ENCODE peak calls at places on chromosomes 12 and 14, in ten cellular contexts. K is osteoblast, S is left lung, N is ovary, Q is lower lobe of right lung, A is IMR-90, F is uterus, L is pancreas, C is lung, J is adrenal gland. D is an unnamed sample.

GRCh38 chr12:28443337-28443736 is 253.1 kb downstream of the CCDC91 start:
- DNase-seq in F (no peak), N (no peak), J (no peak), K (no peak), A (no peak), Q (no peak), S (no peak), L (no peak), C (no peak), D (no peak)

GRCh38 chr14:96011609-96012008 is 27.6 kb upstream of the C14orf132 start:
- DNase-seq in K (no peak), N (no peak), F (no peak), L (no peak), J (no peak), S (no peak), Q (no peak), C (no peak), A (no peak), D (no peak)

GRCh38 chr14:23454445-23454856 is 15.1 kb upstream of the NGDN start:
- DNase-seq in J (no peak), F (no peak), K (no peak), N (no peak), S (no peak), C (no peak), Q (no peak), A (no peak), L (no peak), D (no peak)

GRCh38 chr14:100119251-100119650 is 40.2 kb downstream of the DEGS2 start:
- DNase-seq in N (no peak), L (no peak), K (peak; percentile 42), S (no peak), Q (no peak), J (no peak), F (no peak), A (no peak), C (no peak), D (no peak)

GRCh38 chr12:98470469-98471082 is 44.8 kb upstream of the TMPO start:
- DNase-seq in K (peak; percentile 14), C (no peak), S (no peak), Q (no peak), L (no peak), J (peak; percentile 42), F (no peak), N (no peak), A (no peak), D (peak; percentile 24)

GRCh38 chr12:47307680-47308399 is 228.1 kb upstream of the AMIGO2 start:
- DNase-seq in Q (no peak), K (peak; percentile 50), C (peak; percentile 40), A (peak; percentile 73), S (no peak), L (peak; percentile 44), N (no peak), F (no peak), J (peak; percentile 55), D (peak; percentile 82)

GRCh38 chr14:104596451-104596918 is 8.1 kb downstream of the TMEM179 start:
- DNase-seq in A (no peak), N (no peak), S (peak; percentile 57), K (peak; percentile 78), F (no peak), J (no peak), L (no peak), C (no peak), Q (no peak), D (no peak)

GRCh38 chr12:53696285-53696654 is 20.4 kb upstream of the ATP5MC2 start:
- DNase-seq in Q (peak; percentile 57), S (no peak), K (peak; percentile 98), N (no peak), C (peak; percentile 86), L (peak; percentile 65), A (peak; percentile 85), J (peak; percentile 67), F (peak; percentile 57), D (peak; percentile 96)

GRCh38 chr14:90535556-90535930 is 138.7 kb downstream of the CALM1 start:
- DNase-seq in Q (peak; percentile 38), L (no peak), N (no peak), J (no peak), C (no peak), S (no peak), F (no peak), K (no peak), A (no peak), D (no peak)

GRCh38 chr14:90534091-90534837 is 137.4 kb downstream of the CALM1 start:
- DNase-seq in K (peak; percentile 87), C (no peak), F (no peak), Q (peak; percentile 55), S (no peak), N (no peak), L (no peak), A (peak; percentile 22), J (no peak), D (no peak)

GRCh38 chr14:90536511-90537191 is 139.8 kb downstream of the CALM1 start:
- DNase-seq in N (no peak), C (no peak), S (no peak), A (no peak), K (no peak), L (no peak), Q (peak; percentile 43), F (no peak), J (no peak), D (no peak)

GRCh38 chr14:90534838-90535555 is 138.2 kb downstream of the CALM1 start:
- DNase-seq in L (no peak), A (no peak), C (no peak), F (no peak), J (no peak), Q (peak; percentile 44), N (no peak), S (no peak), K (no peak), D (no peak)

GRCh38 chr14:90536092-90536491 is 139.3 kb downstream of the CALM1 start:
- DNase-seq in N (peak; percentile 56), F (no peak), J (no peak), S (no peak), A (no peak), K (no peak), C (no peak), Q (peak; percentile 51), L (no peak), D (no peak)
- H3K27ac ChIP-seq in N (no peak overlapping the region), F (no peak overlapping the region), J (no peak overlapping the region), S (no peak overlapping the region), A (no peak overlapping the region), K (no peak overlapping the region), C (no peak overlapping the region), Q (no peak overlapping the region), L (no peak overlapping the region), D (no peak overlapping the region)

GRCh38 chr14:69658664-69659261 is 47.4 kb downstream of the SUSD6 start:
- DNase-seq in F (no peak), L (no peak), N (no peak), A (peak; percentile 39), S (no peak), Q (no peak), K (no peak), J (no peak), C (no peak), D (no peak)

GRCh38 chr14:69660344-69661193 is 49.2 kb downstream of the SUSD6 start:
- DNase-seq in L (no peak), C (no peak), K (no peak), N (no peak), Q (no peak), J (no peak), S (no peak), A (no peak), F (no peak), D (no peak)

GRCh38 chr14:69661194-69661537 is 49.8 kb downstream of the SUSD6 start:
- DNase-seq in F (no peak), N (no peak), L (no peak), S (no peak), J (no peak), K (no peak), Q (no peak), A (no peak), C (no peak), D (no peak)

GRCh38 chr14:69654109-69654508 is 42.7 kb downstream of the SUSD6 start:
- DNase-seq in C (no peak), N (no peak), Q (no peak), J (no peak), A (no peak), L (no peak), F (no peak), K (no peak), S (no peak), D (no peak)

DNA sequence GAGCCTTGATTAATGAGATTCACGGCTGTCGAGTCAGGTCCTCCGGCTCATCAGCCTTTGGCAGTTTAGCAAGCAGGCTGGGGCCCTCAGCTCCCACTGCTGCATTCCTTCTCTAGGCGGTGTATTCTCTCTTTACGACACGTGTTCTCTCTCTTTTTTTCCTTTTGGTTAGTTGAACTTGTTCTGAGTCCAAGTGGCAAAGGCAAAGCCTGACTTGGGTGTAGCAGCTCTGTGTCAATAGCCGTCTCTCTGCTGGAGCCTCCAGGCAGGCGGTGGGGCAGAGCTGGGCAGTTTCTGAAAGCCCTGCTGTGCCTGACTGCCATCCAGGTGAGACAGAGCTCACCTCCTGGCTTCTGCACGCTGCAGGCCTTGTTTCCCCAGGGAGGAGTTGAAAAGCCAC is 46.6 kb downstream of the SUSD6 start:
- DNase-seq in S (no peak), K (peak; percentile 32), L (peak; percentile 52), Q (peak; percentile 74), A (peak; percentile 42), F (no peak), C (peak; percentile 61), J (no peak), N (no peak), D (peak; percentile 77)
- H3K4me1 ChIP-seq in S (peaks cover 38% of the 10 kb centered on the region), K (peaks cover 15% of the 10 kb centered on the region), L (peaks cover 36% of the 10 kb centered on the region), Q (peaks cover 84% of the 10 kb centered on the region), A (peaks cover 25% of the 10 kb centered on the region), F (peaks cover 2% of the 10 kb centered on the region), C (peaks cover 34% of the 10 kb centered on the region), J (peaks cover 28% of the 10 kb centered on the region), N (peaks cover 22% of the 10 kb centered on the region), D (peaks cover 12% of the 10 kb centered on the region)

GRCh38 chr14:103434868-103435442 is 49.7 kb downstream of the MARK3 start:
- DNase-seq in C (no peak), N (no peak), S (no peak), F (no peak), L (no peak), Q (no peak), J (no peak), K (no peak), A (no peak), D (no peak)

GRCh38 chr14:103436533-103436932 is 51.3 kb downstream of the MARK3 start:
- DNase-seq in S (no peak), F (no peak), A (peak; percentile 66), K (no peak), N (no peak), C (no peak), J (no peak), L (no peak), Q (no peak), D (no peak)

GRCh38 chr14:103428732-103429556 is 43.7 kb downstream of the MARK3 start:
- DNase-seq in K (no peak), Q (no peak), L (no peak), A (no peak), F (no peak), J (no peak), N (no peak), C (no peak), S (no peak), D (no peak)

GRCh38 chr14:103433902-103434563 is 48.8 kb downstream of the MARK3 start:
- DNase-seq in C (no peak), L (no peak), A (no peak), J (no peak), Q (no peak), N (no peak), F (no peak), S (no peak), K (no peak), D (no peak)

GRCh38 chr14:103432627-103433026 is 47.4 kb downstream of the MARK3 start:
- DNase-seq in F (no peak), Q (no peak), K (no peak), J (no peak), C (no peak), A (no peak), L (no peak), S (no peak), N (no peak), D (no peak)
- H3K27ac ChIP-seq in F (no peak overlapping the region), Q (no peak overlapping the region), K (no peak overlapping the region), J (no peak overlapping the region), C (no peak overlapping the region), A (no peak overlapping the region), L (no peak overlapping the region), S (no peak overlapping the region), N (no peak overlapping the region), D (no peak overlapping the region)

GRCh38 chr14:54487771-54488170 is 1.0 kb downstream of the GMFB start:
- DNase-seq in S (no peak), N (no peak), F (no peak), J (no peak), L (no peak), K (peak; percentile 91), A (peak; percentile 53), Q (no peak), C (no peak), D (peak; percentile 22)

GRCh38 chr14:54488646-54489317 is at the start of gene GMFB:
- DNase-seq in N (peak; percentile 91), K (peak; percentile 96), F (peak; percentile 91), L (peak; percentile 93), S (peak; percentile 97), C (peak; percentile 91), Q (peak; percentile 95), J (peak; percentile 95), A (peak; percentile 91), D (peak; percentile 94)

GRCh38 chr14:54486685-54487084 is 2.1 kb downstream of the GMFB start:
- DNase-seq in C (no peak), Q (no peak), J (no peak), S (no peak), L (no peak), N (no peak), K (no peak), A (no peak), F (no peak), D (no peak)

GRCh38 chr14:54489318-54489683 is 521 bp upstream of the GMFB start:
- DNase-seq in A (no peak), Q (no peak), L (no peak), S (no peak), F (no peak), J (no peak), C (no peak), K (no peak), N (no peak), D (no peak)

GRCh38 chr14:54488318-54488645 is 498 bp downstream of the GMFB start:
- DNase-seq in L (no peak), Q (no peak), F (no peak), S (no peak), A (no peak), C (no peak), K (no peak), N (no peak), J (no peak), D (no peak)
- H3K4me1 ChIP-seq in L (peaks cover 5% of the 10 kb centered on the region), Q (peaks cover 52% of the 10 kb centered on the region), F (no peaks in the 10 kb centered on the region), S (peaks cover 17% of the 10 kb centered on the region), A (peaks cover 4% of the 10 kb centered on the region), C (peaks cover 13% of the 10 kb centered on the region), K (peaks cover 23% of the 10 kb centered on the region), N (peaks cover 9% of the 10 kb centered on the region), J (no peaks in the 10 kb centered on the region), D (peaks cover 15% of the 10 kb centered on the region)